ENCODE peak calls at places on chromosomes 13 and 19, in five cellular contexts. J, V, E, F and L are unnamed samples.

GRCh38 chr13:48448963-48449614 is 36.2 kb upstream of the LPAR6 start:
- DNase-seq in J (no peak), V (no peak), E (no peak), F (no peak), L (no peak)

GRCh38 chr19:577439-578392 is 5.3 kb downstream of the BSG start:
- DNase-seq in J (no peak), V (no peak), E (no peak), F (no peak), L (no peak)

GRCh38 chr19:49492573-49493411 is 3.4 kb upstream of the RPS11 start:
- DNase-seq in J (no peak), V (no peak), E (no peak), F (no peak), L (no peak)

GRCh38 chr13:63435668-63436275 is 2020.1 kb upstream of the PCDH20 start:
- DNase-seq in J (no peak), V (no peak), E (peak), F (no peak), L (no peak)

GRCh38 chr13:44111701-44112100 is 232.0 kb downstream of the LACC1 start:
- DNase-seq in J (no peak), V (no peak), E (no peak), F (peak), L (no peak)

GRCh38 chr13:26962671-26963070 is 202.1 kb upstream of the GPR12 start:
- DNase-seq in J (no peak), V (no peak), E (no peak), F (no peak), L (no peak)

GRCh38 chr19:11581740-11582139 is 4.3 kb upstream of the ACP5 start:
- DNase-seq in J (no peak), V (no peak), E (no peak), F (no peak), L (no peak)

GRCh38 chr19:33302974-33303790 is 848 bp upstream of the CEBPA start:
- DNase-seq in J (no peak), V (no peak), E (peak), F (peak), L (no peak)

GRCh38 chr13:43269037-43269476 is 245.7 kb downstream of the DNAJC15 start:
- DNase-seq in J (no peak), V (no peak), E (peak), F (peak), L (no peak)

GRCh38 chr13:95386370-95386769 is 85.1 kb upstream of the ABCC4 start:
- DNase-seq in J (no peak), V (no peak), E (no peak), F (no peak), L (no peak)

GRCh38 chr13:70448820-70449219 is 340.6 kb upstream of the KLHL1 start:
- DNase-seq in J (no peak), V (no peak), E (no peak), F (no peak), L (no peak)

GRCh38 chr19:29497241-29497640 is 28.6 kb upstream of the VSTM2B start:
- DNase-seq in J (no peak), V (no peak), E (no peak), F (no peak), L (no peak)

GRCh38 chr19:15210323-15210774 is 9.6 kb upstream of the NOTCH3 start:
- DNase-seq in J (no peak), V (no peak), E (peak), F (no peak), L (no peak)

GRCh38 chr19:51086153-51086850 is 3.6 kb upstream of the KLK14 start:
- DNase-seq in J (no peak), V (no peak), E (no peak), F (peak), L (no peak)

GRCh38 chr13:111421216-111421615 is 100.8 kb downstream of the TEX29 start:
- DNase-seq in J (no peak), V (no peak), E (no peak), F (no peak), L (no peak)

GRCh38 chr19:32241957-32242710 is 103.3 kb upstream of the ZNF507 start:
- DNase-seq in J (no peak), V (no peak), E (no peak), F (no peak), L (no peak)

GRCh38 chr19:14786421-14786851 is 8.1 kb upstream of the ADGRE2 start:
- DNase-seq in J (no peak), V (no peak), E (peak), F (no peak), L (no peak)

GRCh38 chr13:21541980-21542379 is 62.0 kb downstream of the MICU2 start:
- DNase-seq in J (no peak), V (no peak), E (no peak), F (no peak), L (no peak)

GRCh38 chr19:29841209-29841558 is 29.4 kb downstream of the CCNE1 start:
- DNase-seq in J (no peak), V (no peak), E (peak), F (no peak), L (no peak)

GRCh38 chr19:48896191-48896720 is 2.3 kb downstream of the TULP2 start:
- DNase-seq in J (no peak), V (no peak), E (no peak), F (no peak), L (peak)

GRCh38 chr13:102774596-102775375 is 1.2 kb upstream of the TEX30 start:
- DNase-seq in J (no peak), V (no peak), E (no peak), F (no peak), L (no peak)

GRCh38 chr19:2221250-2221831 is 14.8 kb downstream of the PLEKHJ1 start:
- DNase-seq in J (no peak), V (no peak), E (no peak), F (no peak), L (no peak)

GRCh38 chr19:33803383-33803782 is 6.7 kb downstream of the KCTD15 start:
- DNase-seq in J (no peak), V (no peak), E (no peak), F (no peak), L (no peak)

GRCh38 chr13:108728370-108728769 is 99.0 kb downstream of the MYO16 start:
- DNase-seq in J (no peak), V (no peak), E (no peak), F (no peak), L (no peak)

GRCh38 chr13:109577191-109577700 is 209.1 kb downstream of the IRS2 start:
- DNase-seq in J (no peak), V (no peak), E (no peak), F (no peak), L (no peak)

GRCh38 chr13:77386880-77387606 is 60.1 kb upstream of the MYCBP2 start:
- DNase-seq in J (no peak), V (no peak), E (peak), F (no peak), L (no peak)

GRCh38 chr13:30832845-30833332 is 73.2 kb upstream of the MEDAG start:
- DNase-seq in J (peak), V (peak), E (peak), F (peak), L (no peak)

GRCh38 chr13:109381546-109382180 is 404.7 kb downstream of the IRS2 start:
- DNase-seq in J (no peak), V (no peak), E (peak), F (no peak), L (no peak)

GRCh38 chr19:55344444-55344843 is 4.8 kb downstream of the KMT5C start:
- DNase-seq in J (no peak), V (peak), E (peak), F (no peak), L (no peak)

GRCh38 chr19:8148410-8149231 is 771 bp downstream of the FBN3 start:
- DNase-seq in J (no peak), V (no peak), E (peak), F (no peak), L (no peak)

GRCh38 chr13:33723772-33724435 is 94.0 kb upstream of the RFC3 start:
- DNase-seq in J (peak), V (peak), E (peak), F (peak), L (peak)

GRCh38 chr13:110388141-110388943 is 81.3 kb downstream of the COL4A2 start:
- DNase-seq in J (no peak), V (no peak), E (peak), F (no peak), L (no peak)

GRCh38 chr19:41297628-41298326 is 12.2 kb upstream of the CCDC97 start:
- DNase-seq in J (no peak), V (no peak), E (no peak), F (no peak), L (no peak)

GRCh38 chr13:94595006-94595942 is 678 bp downstream of the TGDS start:
- DNase-seq in J (no peak), V (no peak), E (peak), F (peak), L (peak)